ENCODE peak calls at places on chromosomes 16 and 17, in six cellular contexts. R is cardiac muscle cell, A is cardiac fibroblast, N is fibroblast of lung, B is fibroblast of pulmonary artery, I is fibroblast of mammary gland. D is an unnamed sample.

GRCh38 chr16:56191807-56192643 is 736 bp downstream of the GNAO1 start:
- DNase-seq in A (no peak), N (no peak), R (no peak), I (no peak), B (no peak), D (peak; percentile 16)

GRCh38 chr17:60926466-60927183 is 249.0 kb downstream of the BCAS3 start:
- DNase-seq in A (peak; percentile 26), I (peak; percentile 14), R (no peak), B (peak; percentile 20), N (peak; percentile 27), D (no peak)

GRCh38 chr17:43949777-43950176 is 4.0 kb downstream of the PYY start:
- DNase-seq in A (no peak), N (no peak), R (no peak), I (no peak), B (no peak), D (peak; percentile 24)

GRCh38 chr16:57563761-57564160 is 21.3 kb downstream of the ADGRG5 start:
- DNase-seq in N (no peak), I (no peak), B (no peak), A (no peak), R (no peak), D (no peak)

GRCh38 chr17:30290077-30290476 is 1.7 kb downstream of the BLMH start:
- DNase-seq in B (no peak), R (no peak), A (no peak), I (no peak), N (no peak), D (no peak)

GRCh38 chr17:41917957-41918391 is 777 bp downstream of the ACLY start:
- DNase-seq in A (peak; percentile 43), N (peak; percentile 38), B (peak; percentile 39), I (peak; percentile 41), R (peak; percentile 66), D (peak; percentile 66)

GRCh38 chr16:1538804-1539520 is 5.5 kb downstream of the TMEM204 start:
- DNase-seq in N (no peak), I (no peak), R (peak; percentile 6), A (no peak), B (no peak), D (no peak)

GRCh38 chr16:72620853-72621252 is 427.1 kb downstream of the ZFHX3 start:
- DNase-seq in R (no peak), B (no peak), A (no peak), I (no peak), N (no peak), D (no peak)

GRCh38 chr16:85661131-85662035 is 27.4 kb downstream of the GINS2 start:
- DNase-seq in B (no peak), A (no peak), I (no peak), N (no peak), R (no peak), D (no peak)

GRCh38 chr17:9259419-9259818 is 238.1 kb downstream of the NTN1 start:
- DNase-seq in B (no peak), I (no peak), A (no peak), R (peak; percentile 43), N (peak; percentile 65), D (no peak)

GRCh38 chr17:49878931-49879330 is 31.1 kb upstream of the TAC4 start:
- DNase-seq in A (no peak), I (no peak), R (no peak), B (no peak), N (no peak), D (no peak)

GRCh38 chr17:16215002-16215272 is 397 bp downstream of the NCOR1 start:
- DNase-seq in N (peak; percentile 40), I (no peak), A (peak; percentile 38), R (peak; percentile 67), B (peak; percentile 24), D (peak; percentile 41)

GRCh38 chr16:72012607-72013006 is 4.1 kb downstream of the DHODH start:
- DNase-seq in N (no peak), R (no peak), A (no peak), B (no peak), I (no peak), D (no peak)

GRCh38 chr16:4345439-4346204 is 5.5 kb downstream of the PAM16 start:
- DNase-seq in I (no peak), R (no peak), A (no peak), B (no peak), N (no peak), D (no peak)

GRCh38 chr17:2911035-2911754 is 115.0 kb downstream of the RAP1GAP2 start:
- DNase-seq in R (no peak), I (no peak), A (no peak), N (no peak), B (no peak), D (no peak)

GRCh38 chr16:71384073-71384724 is 25.7 kb downstream of the CALB2 start:
- DNase-seq in I (no peak), R (no peak), A (no peak), B (no peak), N (no peak), D (no peak)

GRCh38 chr16:48247311-48247710 is at the start of gene ABCC11:
- DNase-seq in N (no peak), I (no peak), R (no peak), B (no peak), A (no peak), D (no peak)

GRCh38 chr16:71365021-71365420 is 6.5 kb downstream of the CALB2 start:
- DNase-seq in R (no peak), B (no peak), N (no peak), I (no peak), A (no peak), D (no peak)

GRCh38 chr16:86951831-86952598 is 365.2 kb downstream of the C16orf95 start:
- DNase-seq in R (no peak), A (peak; percentile 100), I (peak; percentile 100), B (peak; percentile 93), N (peak; percentile 100), D (peak; percentile 92)

GRCh38 chr16:54400261-54400660 is 113.7 kb upstream of the IRX3 start:
- DNase-seq in I (no peak), B (no peak), A (no peak), R (no peak), N (no peak), D (no peak)

GRCh38 chr16:88688013-88688778 is 1.9 kb upstream of the SNAI3 start:
- DNase-seq in A (no peak), I (no peak), N (peak; percentile 20), B (no peak), R (no peak), D (no peak)

GRCh38 chr17:18253947-18254821 is 4.4 kb downstream of the FLII start:
- DNase-seq in A (no peak), R (no peak), B (no peak), N (no peak), I (no peak), D (no peak)

GRCh38 chr17:31580331-31581021 is 189.0 kb downstream of the RAB11FIP4 start:
- DNase-seq in A (peak; percentile 89), I (peak; percentile 89), R (no peak), N (peak; percentile 85), B (peak; percentile 80), D (peak; percentile 98)

GRCh38 chr17:53032861-53033271 is 789.9 kb upstream of the KIF2B start:
- DNase-seq in N (peak; percentile 12), B (peak; percentile 76), A (peak; percentile 25), R (peak; percentile 94), I (peak; percentile 3), D (no peak)

GRCh38 chr17:9669551-9670008 is 24.3 kb downstream of the USP43 start:
- DNase-seq in R (no peak), I (no peak), N (peak; percentile 16), B (no peak), A (no peak), D (peak; percentile 65)

GRCh38 chr17:43416998-43417891 is 18.5 kb downstream of the ARL4D start:
- DNase-seq in R (peak; percentile 26), B (peak; percentile 70), A (peak; percentile 51), N (peak; percentile 77), I (peak; percentile 69), D (peak; percentile 93)

DNA sequence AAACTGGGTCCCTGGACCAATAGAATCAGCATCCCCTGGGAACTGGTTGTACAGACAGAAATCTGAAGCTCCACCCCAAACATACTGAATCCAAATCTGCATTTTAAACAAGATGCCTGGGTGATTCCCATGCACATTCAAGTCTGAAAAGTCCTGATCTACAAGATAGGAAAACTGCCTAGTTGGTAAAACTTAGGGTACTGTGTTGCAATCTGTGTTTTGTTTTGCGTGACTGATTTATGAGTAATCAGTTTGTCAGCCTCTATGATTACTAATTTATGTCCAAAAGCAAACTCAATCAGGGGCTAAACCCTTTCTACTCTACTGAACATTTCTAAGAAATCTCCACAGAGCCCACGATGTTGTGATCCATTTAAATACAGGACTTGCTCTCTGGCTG is 103.8 kb downstream of the YPEL2 start:
- DNase-seq in N (peak; percentile 81), A (peak; percentile 97), R (no peak), I (peak; percentile 90), B (peak; percentile 89), D (no peak)
- H3K4me3 ChIP-seq in N (no peak overlapping the region), A (no peak overlapping the region), R (no peak overlapping the region), I (no peak overlapping the region), B (no peak overlapping the region), D (no peak overlapping the region)

DNA sequence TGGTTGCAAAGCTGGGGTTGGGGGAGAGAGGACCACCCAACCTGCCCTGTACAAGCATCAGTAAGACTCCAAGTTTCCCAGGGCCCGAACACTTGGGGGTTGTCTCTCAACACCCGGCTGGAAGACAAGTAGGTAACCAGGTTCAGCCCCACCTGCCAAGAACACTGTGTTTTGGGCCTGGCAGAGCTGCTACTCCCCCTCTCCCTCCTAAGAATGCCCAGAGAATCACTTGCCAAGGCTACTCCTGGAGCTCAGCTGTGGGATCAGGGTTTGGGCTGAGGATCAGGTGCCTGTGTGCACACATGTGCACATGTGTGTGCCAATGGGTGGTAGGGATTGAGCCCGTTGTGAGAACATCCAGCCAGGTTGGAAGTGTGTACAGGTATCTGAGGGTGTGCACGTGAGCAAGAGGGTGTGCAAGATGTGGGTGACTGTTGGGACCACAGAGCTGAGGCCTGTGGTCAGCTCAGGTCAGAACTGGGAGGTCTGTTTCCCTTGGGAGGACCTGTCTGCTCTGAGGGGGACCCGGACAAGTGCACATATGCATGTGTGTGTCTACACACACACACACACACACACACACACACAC is 2.3 kb downstream of the HSD11B2 start:
- DNase-seq in I (no peak), B (no peak), A (no peak), R (no peak), N (no peak), D (no peak)
- H3K4me3 ChIP-seq in I (no peak overlapping the region), B (no peak overlapping the region), A (no peak overlapping the region), R (no peak overlapping the region), N (no peak overlapping the region), D (no peak overlapping the region)

GRCh38 chr17:72123496-72123963 is 2.7 kb downstream of the SOX9 start:
- DNase-seq in A (no peak), N (peak; percentile 25), R (no peak), I (no peak), B (no peak), D (no peak)

GRCh38 chr17:72122002-72122310 is 1.1 kb downstream of the SOX9 start:
- DNase-seq in A (no peak), B (peak; percentile 50), I (no peak), R (no peak), N (peak; percentile 67), D (peak; percentile 30)

GRCh38 chr17:72122668-72123495 is 2.1 kb downstream of the SOX9 start:
- DNase-seq in A (peak; percentile 43), I (peak; percentile 26), N (peak; percentile 74), R (peak; percentile 52), B (peak; percentile 71), D (peak; percentile 42)

GRCh38 chr17:72121164-72122001 is 563 bp downstream of the SOX9 start:
- DNase-seq in N (peak; percentile 79), B (peak; percentile 70), I (peak; percentile 40), R (peak; percentile 64), A (peak; percentile 48), D (peak; percentile 63)

GRCh38 chr17:72122336-72122667 is 1.5 kb downstream of the SOX9 start:
- DNase-seq in R (no peak), N (no peak), B (no peak), I (no peak), A (no peak), D (no peak)
- H3K4me3 ChIP-seq in R (peak overlapping the region; percentile 40), N (peak overlapping the region; percentile 92), B (peak overlapping the region; percentile 93), I (peak overlapping the region; percentile 59), A (peak overlapping the region; percentile 53), D (peak overlapping the region; percentile 69)

GRCh38 chr17:37844158-37844976 is 79.8 kb upstream of the TBC1D3K start:
- DNase-seq in B (peak; percentile 54), R (peak; percentile 53), I (peak; percentile 48), A (peak; percentile 59), N (peak; percentile 55), D (peak; percentile 53)
- H3K4me3 ChIP-seq in B (peak overlapping the region; percentile 14), R (no peak overlapping the region), I (no peak overlapping the region), A (peak overlapping the region; percentile 21), N (no peak overlapping the region), D (no peak overlapping the region)